ENCODE peak calls at places on chromosomes 2 and 18, in nine cellular contexts. One of them, this sample, is unnamed.

GRCh38 chr2:283996-284794 is 3.7 kb downstream of the ALKAL2 start:
- DNase-seq in T1000: no peak
- DNase-seq in cerebellar cortex: no peak
- DNase-seq in A172: peak
- DNase-seq in adrenal gland: no peak
- DNase-seq in ELF-1: peak
- DNase-seq in hypothalamus: no peak
- DNase-seq in M059J: peak
- DNase-seq in NAMALWA: no peak
- DNase-seq in this sample: peak

GRCh38 chr2:82636411-82637020 is 1822.6 kb downstream of the SUCLG1 start:
- DNase-seq in T1000: peak
- DNase-seq in cerebellar cortex: no peak
- DNase-seq in A172: peak
- DNase-seq in adrenal gland: no peak
- DNase-seq in ELF-1: no peak
- DNase-seq in hypothalamus: no peak
- DNase-seq in M059J: peak
- DNase-seq in NAMALWA: no peak
- DNase-seq in this sample: no peak

GRCh38 chr2:181456660-181457120 is 496 bp upstream of the ITGA4 start:
- DNase-seq in T1000: no peak
- DNase-seq in cerebellar cortex: no peak
- DNase-seq in A172: no peak
- DNase-seq in adrenal gland: peak
- DNase-seq in ELF-1: no peak
- DNase-seq in hypothalamus: no peak
- DNase-seq in M059J: peak
- DNase-seq in NAMALWA: peak
- DNase-seq in this sample: peak

GRCh38 chr2:47554311-47554905 is 151.5 kb downstream of the MSH2 start:
- DNase-seq in T1000: no peak
- DNase-seq in cerebellar cortex: no peak
- DNase-seq in A172: no peak
- DNase-seq in adrenal gland: no peak
- DNase-seq in ELF-1: no peak
- DNase-seq in hypothalamus: no peak
- DNase-seq in M059J: peak
- DNase-seq in NAMALWA: peak
- DNase-seq in this sample: no peak

GRCh38 chr2:100058014-100058310 is 84.4 kb downstream of the AFF3 start:
- DNase-seq in T1000: no peak
- DNase-seq in cerebellar cortex: no peak
- DNase-seq in A172: no peak
- DNase-seq in adrenal gland: no peak
- DNase-seq in ELF-1: no peak
- DNase-seq in hypothalamus: no peak
- DNase-seq in M059J: peak
- DNase-seq in NAMALWA: no peak
- DNase-seq in this sample: no peak

GRCh38 chr2:7427293-7428060 is 510.3 kb downstream of the RNF144A start:
- DNase-seq in T1000: no peak
- DNase-seq in cerebellar cortex: peak
- DNase-seq in A172: peak
- DNase-seq in adrenal gland: no peak
- DNase-seq in ELF-1: peak
- DNase-seq in hypothalamus: no peak
- DNase-seq in M059J: peak
- DNase-seq in NAMALWA: peak
- DNase-seq in this sample: peak

GRCh38 chr2:134320930-134321329 is 67.1 kb downstream of the MGAT5 start:
- DNase-seq in T1000: no peak
- DNase-seq in cerebellar cortex: no peak
- DNase-seq in A172: no peak
- DNase-seq in adrenal gland: no peak
- DNase-seq in ELF-1: peak
- DNase-seq in hypothalamus: no peak
- DNase-seq in M059J: peak
- DNase-seq in NAMALWA: no peak
- DNase-seq in this sample: no peak

GRCh38 chr2:230909841-230910545 is 15.0 kb downstream of the GPR55 start:
- DNase-seq in T1000: no peak
- DNase-seq in cerebellar cortex: no peak
- DNase-seq in A172: no peak
- DNase-seq in adrenal gland: peak
- DNase-seq in ELF-1: no peak
- DNase-seq in hypothalamus: no peak
- DNase-seq in M059J: no peak
- DNase-seq in NAMALWA: no peak
- DNase-seq in this sample: peak

GRCh38 chr2:62431512-62431911 is 74.5 kb downstream of the TMEM17 start:
- DNase-seq in T1000: no peak
- DNase-seq in cerebellar cortex: no peak
- DNase-seq in A172: no peak
- DNase-seq in adrenal gland: no peak
- DNase-seq in ELF-1: no peak
- DNase-seq in hypothalamus: no peak
- DNase-seq in M059J: no peak
- DNase-seq in NAMALWA: no peak
- DNase-seq in this sample: no peak

GRCh38 chr2:28577796-28578680 is 82.2 kb downstream of the PLB1 start:
- DNase-seq in T1000: no peak
- DNase-seq in cerebellar cortex: no peak
- DNase-seq in A172: no peak
- DNase-seq in adrenal gland: no peak
- DNase-seq in ELF-1: no peak
- DNase-seq in hypothalamus: no peak
- DNase-seq in M059J: no peak
- DNase-seq in NAMALWA: no peak
- DNase-seq in this sample: no peak

GRCh38 chr2:198499539-198499938 is 695.1 kb downstream of the PLCL1 start:
- DNase-seq in T1000: no peak
- DNase-seq in cerebellar cortex: no peak
- DNase-seq in A172: peak
- DNase-seq in adrenal gland: peak
- DNase-seq in ELF-1: no peak
- DNase-seq in hypothalamus: no peak
- DNase-seq in M059J: no peak
- DNase-seq in NAMALWA: no peak
- DNase-seq in this sample: no peak

GRCh38 chr2:120228503-120228902 is 5.3 kb upstream of the TMEM185B start:
- DNase-seq in T1000: no peak
- DNase-seq in cerebellar cortex: no peak
- DNase-seq in A172: no peak
- DNase-seq in adrenal gland: no peak
- DNase-seq in ELF-1: no peak
- DNase-seq in hypothalamus: no peak
- DNase-seq in M059J: peak
- DNase-seq in NAMALWA: no peak
- DNase-seq in this sample: no peak

GRCh38 chr2:20352230-20353216 is 1.9 kb upstream of the PUM2 start:
- DNase-seq in T1000: no peak
- DNase-seq in cerebellar cortex: peak
- DNase-seq in A172: no peak
- DNase-seq in adrenal gland: no peak
- DNase-seq in ELF-1: peak
- DNase-seq in hypothalamus: no peak
- DNase-seq in M059J: no peak
- DNase-seq in NAMALWA: no peak
- DNase-seq in this sample: no peak

GRCh38 chr2:232138441-232138840 is 176.9 kb downstream of the DIS3L2 start:
- DNase-seq in T1000: no peak
- DNase-seq in cerebellar cortex: no peak
- DNase-seq in A172: no peak
- DNase-seq in adrenal gland: no peak
- DNase-seq in ELF-1: no peak
- DNase-seq in hypothalamus: no peak
- DNase-seq in M059J: no peak
- DNase-seq in NAMALWA: no peak
- DNase-seq in this sample: no peak

GRCh38 chr2:231355802-231356473 is 39.6 kb upstream of the B3GNT7 start:
- DNase-seq in T1000: no peak
- DNase-seq in cerebellar cortex: no peak
- DNase-seq in A172: no peak
- DNase-seq in adrenal gland: no peak
- DNase-seq in ELF-1: peak
- DNase-seq in hypothalamus: no peak
- DNase-seq in M059J: no peak
- DNase-seq in NAMALWA: no peak
- DNase-seq in this sample: no peak

GRCh38 chr18:74378179-74378682 is 62.6 kb downstream of the C18orf63 start:
- DNase-seq in T1000: no peak
- DNase-seq in cerebellar cortex: no peak
- DNase-seq in A172: no peak
- DNase-seq in adrenal gland: no peak
- DNase-seq in ELF-1: no peak
- DNase-seq in hypothalamus: no peak
- DNase-seq in M059J: no peak
- DNase-seq in NAMALWA: no peak
- DNase-seq in this sample: no peak

GRCh38 chr2:149743842-149744468 is 156.4 kb upstream of the MMADHC start:
- DNase-seq in T1000: no peak
- DNase-seq in cerebellar cortex: peak
- DNase-seq in A172: peak
- DNase-seq in adrenal gland: no peak
- DNase-seq in ELF-1: no peak
- DNase-seq in hypothalamus: no peak
- DNase-seq in M059J: peak
- DNase-seq in NAMALWA: no peak
- DNase-seq in this sample: no peak

GRCh38 chr2:61928816-61929471 is 23.5 kb downstream of the COMMD1 start:
- DNase-seq in T1000: no peak
- DNase-seq in cerebellar cortex: no peak
- DNase-seq in A172: peak
- DNase-seq in adrenal gland: no peak
- DNase-seq in ELF-1: no peak
- DNase-seq in hypothalamus: no peak
- DNase-seq in M059J: peak
- DNase-seq in NAMALWA: no peak
- DNase-seq in this sample: no peak

GRCh38 chr2:101330253-101330921 is 21.9 kb upstream of the RNF149 start:
- DNase-seq in T1000: no peak
- DNase-seq in cerebellar cortex: no peak
- DNase-seq in A172: no peak
- DNase-seq in adrenal gland: peak
- DNase-seq in ELF-1: peak
- DNase-seq in hypothalamus: peak
- DNase-seq in M059J: no peak
- DNase-seq in NAMALWA: no peak
- DNase-seq in this sample: peak

GRCh38 chr2:59888015-59888414 is 665.4 kb downstream of the BCL11A start:
- DNase-seq in T1000: no peak
- DNase-seq in cerebellar cortex: no peak
- DNase-seq in A172: no peak
- DNase-seq in adrenal gland: no peak
- DNase-seq in ELF-1: peak
- DNase-seq in hypothalamus: no peak
- DNase-seq in M059J: no peak
- DNase-seq in NAMALWA: peak
- DNase-seq in this sample: peak

GRCh38 chr2:231362785-231363184 is 32.7 kb upstream of the B3GNT7 start:
- DNase-seq in T1000: no peak
- DNase-seq in cerebellar cortex: no peak
- DNase-seq in A172: no peak
- DNase-seq in adrenal gland: no peak
- DNase-seq in ELF-1: no peak
- DNase-seq in hypothalamus: no peak
- DNase-seq in M059J: no peak
- DNase-seq in NAMALWA: no peak
- DNase-seq in this sample: no peak

GRCh38 chr2:201942525-201942924 is 91.1 kb upstream of the FZD7 start:
- DNase-seq in T1000: no peak
- DNase-seq in cerebellar cortex: no peak
- DNase-seq in A172: no peak
- DNase-seq in adrenal gland: no peak
- DNase-seq in ELF-1: no peak
- DNase-seq in hypothalamus: no peak
- DNase-seq in M059J: no peak
- DNase-seq in NAMALWA: no peak
- DNase-seq in this sample: no peak

GRCh38 chr2:26721267-26722032 is 28.9 kb downstream of the KCNK3 start:
- DNase-seq in T1000: peak
- DNase-seq in cerebellar cortex: no peak
- DNase-seq in A172: peak
- DNase-seq in adrenal gland: no peak
- DNase-seq in ELF-1: no peak
- DNase-seq in hypothalamus: no peak
- DNase-seq in M059J: peak
- DNase-seq in NAMALWA: no peak
- DNase-seq in this sample: peak

GRCh38 chr2:164479460-164479859 is 141.8 kb downstream of the GRB14 start:
- DNase-seq in T1000: no peak
- DNase-seq in cerebellar cortex: peak
- DNase-seq in A172: peak
- DNase-seq in adrenal gland: no peak
- DNase-seq in ELF-1: no peak
- DNase-seq in hypothalamus: peak
- DNase-seq in M059J: peak
- DNase-seq in NAMALWA: no peak
- DNase-seq in this sample: peak

GRCh38 chr2:206408323-206409320 is 34.7 kb upstream of the ADAM23 start:
- DNase-seq in T1000: no peak
- DNase-seq in cerebellar cortex: no peak
- DNase-seq in A172: no peak
- DNase-seq in adrenal gland: no peak
- DNase-seq in ELF-1: no peak
- DNase-seq in hypothalamus: no peak
- DNase-seq in M059J: no peak
- DNase-seq in NAMALWA: no peak
- DNase-seq in this sample: no peak

GRCh38 chr18:830315-830901 is 18.4 kb upstream of the YES1 start:
- DNase-seq in T1000: no peak
- DNase-seq in cerebellar cortex: no peak
- DNase-seq in A172: peak
- DNase-seq in adrenal gland: peak
- DNase-seq in ELF-1: peak
- DNase-seq in hypothalamus: no peak
- DNase-seq in M059J: peak
- DNase-seq in NAMALWA: peak
- DNase-seq in this sample: peak

GRCh38 chr2:69387770-69388481 is 899 bp upstream of the GFPT1 start:
- DNase-seq in T1000: no peak
- DNase-seq in cerebellar cortex: peak
- DNase-seq in A172: no peak
- DNase-seq in adrenal gland: no peak
- DNase-seq in ELF-1: peak
- DNase-seq in hypothalamus: no peak
- DNase-seq in M059J: no peak
- DNase-seq in NAMALWA: no peak
- DNase-seq in this sample: no peak

GRCh38 chr2:74119912-74120825 is 27.5 kb downstream of the BOLA3 start:
- DNase-seq in T1000: peak
- DNase-seq in cerebellar cortex: peak
- DNase-seq in A172: peak
- DNase-seq in adrenal gland: peak
- DNase-seq in ELF-1: peak
- DNase-seq in hypothalamus: peak
- DNase-seq in M059J: peak
- DNase-seq in NAMALWA: no peak
- DNase-seq in this sample: peak

GRCh38 chr2:132547089-132547687 is 122.8 kb downstream of the LYPD1 start:
- DNase-seq in T1000: peak
- DNase-seq in cerebellar cortex: peak
- DNase-seq in A172: peak
- DNase-seq in adrenal gland: peak
- DNase-seq in ELF-1: peak
- DNase-seq in hypothalamus: peak
- DNase-seq in M059J: peak
- DNase-seq in NAMALWA: peak
- DNase-seq in this sample: peak

GRCh38 chr18:49758263-49758610 is 55.1 kb downstream of the ACAA2 start:
- DNase-seq in T1000: no peak
- DNase-seq in cerebellar cortex: no peak
- DNase-seq in A172: no peak
- DNase-seq in adrenal gland: no peak
- DNase-seq in ELF-1: peak
- DNase-seq in hypothalamus: no peak
- DNase-seq in M059J: no peak
- DNase-seq in NAMALWA: no peak
- DNase-seq in this sample: no peak

GRCh38 chr2:43193996-43194869 is 32.2 kb downstream of the ZFP36L2 start:
- DNase-seq in T1000: no peak
- DNase-seq in cerebellar cortex: no peak
- DNase-seq in A172: no peak
- DNase-seq in adrenal gland: no peak
- DNase-seq in ELF-1: no peak
- DNase-seq in hypothalamus: no peak
- DNase-seq in M059J: no peak
- DNase-seq in NAMALWA: no peak
- DNase-seq in this sample: no peak